ENCODE peak calls at places on chromosomes 13 and 19, in eight cellular contexts. One of them, this sample, is unnamed.

GRCh38 chr13:86185107-86185506 is 385.9 kb upstream of the SLITRK6 start:
- DNase-seq in PC-3: no peak
- DNase-seq in RWPE1: no peak
- DNase-seq in transverse colon: no peak
- DNase-seq in cardiac fibroblast: no peak
- DNase-seq in HCEC 1CT: no peak
- DNase-seq in H1: no peak
- DNase-seq in stimulated activated CD8-positive, alpha-beta memory T cell treated with anti-CD3 and anti-CD28 coated beads, Interleukin-15, amount 100 ng/mL, for 24 hours: no peak
- DNase-seq in this sample: no peak

GRCh38 chr19:39524495-39524894 is 8.2 kb downstream of the EID2B start:
- DNase-seq in PC-3: no peak
- DNase-seq in RWPE1: no peak
- DNase-seq in transverse colon: peak; percentile 34
- DNase-seq in cardiac fibroblast: no peak
- DNase-seq in HCEC 1CT: no peak
- DNase-seq in H1: no peak
- DNase-seq in stimulated activated CD8-positive, alpha-beta memory T cell treated with anti-CD3 and anti-CD28 coated beads, Interleukin-15, amount 100 ng/mL, for 24 hours: no peak
- DNase-seq in this sample: no peak

GRCh38 chr13:50257646-50258045 is 242.4 kb downstream of the KCNRG start:
- DNase-seq in PC-3: no peak
- DNase-seq in RWPE1: no peak
- DNase-seq in transverse colon: no peak
- DNase-seq in cardiac fibroblast: no peak
- DNase-seq in HCEC 1CT: no peak
- DNase-seq in H1: no peak
- DNase-seq in stimulated activated CD8-positive, alpha-beta memory T cell treated with anti-CD3 and anti-CD28 coated beads, Interleukin-15, amount 100 ng/mL, for 24 hours: no peak
- DNase-seq in this sample: no peak

GRCh38 chr13:86020350-86021002 is 221.3 kb upstream of the SLITRK6 start:
- DNase-seq in PC-3: peak; percentile 25
- DNase-seq in RWPE1: peak; percentile 19
- DNase-seq in transverse colon: no peak
- DNase-seq in cardiac fibroblast: peak; percentile 2
- DNase-seq in HCEC 1CT: peak; percentile 70
- DNase-seq in H1: no peak
- DNase-seq in stimulated activated CD8-positive, alpha-beta memory T cell treated with anti-CD3 and anti-CD28 coated beads, Interleukin-15, amount 100 ng/mL, for 24 hours: no peak
- DNase-seq in this sample: peak; percentile 24

GRCh38 chr19:12137541-12137940 is 2.6 kb downstream of the ZNF20 start:
- DNase-seq in PC-3: peak; percentile 17
- DNase-seq in RWPE1: no peak
- DNase-seq in transverse colon: no peak
- DNase-seq in cardiac fibroblast: no peak
- DNase-seq in HCEC 1CT: no peak
- DNase-seq in H1: no peak
- DNase-seq in stimulated activated CD8-positive, alpha-beta memory T cell treated with anti-CD3 and anti-CD28 coated beads, Interleukin-15, amount 100 ng/mL, for 24 hours: no peak
- DNase-seq in this sample: no peak

GRCh38 chr19:42426643-42427042 is 545 bp downstream of the LIPE start:
- DNase-seq in PC-3: no peak
- DNase-seq in RWPE1: no peak
- DNase-seq in transverse colon: no peak
- DNase-seq in cardiac fibroblast: no peak
- DNase-seq in HCEC 1CT: no peak
- DNase-seq in H1: no peak
- DNase-seq in stimulated activated CD8-positive, alpha-beta memory T cell treated with anti-CD3 and anti-CD28 coated beads, Interleukin-15, amount 100 ng/mL, for 24 hours: no peak
- DNase-seq in this sample: no peak

GRCh38 chr19:40191836-40192646 is 815 bp downstream of the MAP3K10 start:
- DNase-seq in PC-3: peak; percentile 2
- DNase-seq in RWPE1: peak; percentile 12
- DNase-seq in transverse colon: peak; percentile 37
- DNase-seq in cardiac fibroblast: no peak
- DNase-seq in HCEC 1CT: no peak
- DNase-seq in H1: no peak
- DNase-seq in stimulated activated CD8-positive, alpha-beta memory T cell treated with anti-CD3 and anti-CD28 coated beads, Interleukin-15, amount 100 ng/mL, for 24 hours: no peak
- DNase-seq in this sample: peak; percentile 21

GRCh38 chr13:48000559-48001126 is 430 bp downstream of the SUCLA2 start:
- DNase-seq in PC-3: peak; percentile 6
- DNase-seq in RWPE1: peak; percentile 40
- DNase-seq in transverse colon: peak; percentile 26
- DNase-seq in cardiac fibroblast: peak; percentile 22
- DNase-seq in HCEC 1CT: no peak
- DNase-seq in H1: no peak
- DNase-seq in stimulated activated CD8-positive, alpha-beta memory T cell treated with anti-CD3 and anti-CD28 coated beads, Interleukin-15, amount 100 ng/mL, for 24 hours: no peak
- DNase-seq in this sample: no peak

GRCh38 chr19:15123900-15124299 is 16.7 kb downstream of the SYDE1 start:
- DNase-seq in PC-3: no peak
- DNase-seq in RWPE1: no peak
- DNase-seq in transverse colon: peak; percentile 66
- DNase-seq in cardiac fibroblast: no peak
- DNase-seq in HCEC 1CT: no peak
- DNase-seq in H1: no peak
- DNase-seq in stimulated activated CD8-positive, alpha-beta memory T cell treated with anti-CD3 and anti-CD28 coated beads, Interleukin-15, amount 100 ng/mL, for 24 hours: no peak
- DNase-seq in this sample: no peak

GRCh38 chr19:4966591-4966990 is 2.3 kb upstream of the KDM4B start:
- DNase-seq in PC-3: no peak
- DNase-seq in RWPE1: no peak
- DNase-seq in transverse colon: no peak
- DNase-seq in cardiac fibroblast: no peak
- DNase-seq in HCEC 1CT: no peak
- DNase-seq in H1: no peak
- DNase-seq in stimulated activated CD8-positive, alpha-beta memory T cell treated with anti-CD3 and anti-CD28 coated beads, Interleukin-15, amount 100 ng/mL, for 24 hours: no peak
- DNase-seq in this sample: no peak

GRCh38 chr13:108924154-108924940 is 294.9 kb downstream of the MYO16 start:
- DNase-seq in PC-3: no peak
- DNase-seq in RWPE1: no peak
- DNase-seq in transverse colon: no peak
- DNase-seq in cardiac fibroblast: peak; percentile 53
- DNase-seq in HCEC 1CT: peak; percentile 92
- DNase-seq in H1: no peak
- DNase-seq in stimulated activated CD8-positive, alpha-beta memory T cell treated with anti-CD3 and anti-CD28 coated beads, Interleukin-15, amount 100 ng/mL, for 24 hours: no peak
- DNase-seq in this sample: peak; percentile 67

GRCh38 chr13:40922437-40923040 is 96.6 kb downstream of the ELF1 start:
- DNase-seq in PC-3: no peak
- DNase-seq in RWPE1: no peak
- DNase-seq in transverse colon: peak; percentile 61
- DNase-seq in cardiac fibroblast: no peak
- DNase-seq in HCEC 1CT: no peak
- DNase-seq in H1: no peak
- DNase-seq in stimulated activated CD8-positive, alpha-beta memory T cell treated with anti-CD3 and anti-CD28 coated beads, Interleukin-15, amount 100 ng/mL, for 24 hours: no peak
- DNase-seq in this sample: no peak

GRCh38 chr13:36385471-36385870 is 39.3 kb upstream of the SPART start:
- DNase-seq in PC-3: peak; percentile 7
- DNase-seq in RWPE1: no peak
- DNase-seq in transverse colon: no peak
- DNase-seq in cardiac fibroblast: peak; percentile 27
- DNase-seq in HCEC 1CT: peak; percentile 60
- DNase-seq in H1: no peak
- DNase-seq in stimulated activated CD8-positive, alpha-beta memory T cell treated with anti-CD3 and anti-CD28 coated beads, Interleukin-15, amount 100 ng/mL, for 24 hours: no peak
- DNase-seq in this sample: peak; percentile 51

GRCh38 chr13:96034662-96035061 is 18.5 kb downstream of the UGGT2 start:
- DNase-seq in PC-3: no peak
- DNase-seq in RWPE1: no peak
- DNase-seq in transverse colon: no peak
- DNase-seq in cardiac fibroblast: no peak
- DNase-seq in HCEC 1CT: no peak
- DNase-seq in H1: no peak
- DNase-seq in stimulated activated CD8-positive, alpha-beta memory T cell treated with anti-CD3 and anti-CD28 coated beads, Interleukin-15, amount 100 ng/mL, for 24 hours: no peak
- DNase-seq in this sample: no peak

GRCh38 chr13:110327036-110327790 is 20.1 kb downstream of the COL4A2 start:
- DNase-seq in PC-3: no peak
- DNase-seq in RWPE1: no peak
- DNase-seq in transverse colon: no peak
- DNase-seq in cardiac fibroblast: no peak
- DNase-seq in HCEC 1CT: no peak
- DNase-seq in H1: no peak
- DNase-seq in stimulated activated CD8-positive, alpha-beta memory T cell treated with anti-CD3 and anti-CD28 coated beads, Interleukin-15, amount 100 ng/mL, for 24 hours: no peak
- DNase-seq in this sample: no peak

GRCh38 chr19:3612330-3612729 is 5.7 kb upstream of the TBXA2R start:
- DNase-seq in PC-3: no peak
- DNase-seq in RWPE1: no peak
- DNase-seq in transverse colon: no peak
- DNase-seq in cardiac fibroblast: no peak
- DNase-seq in HCEC 1CT: no peak
- DNase-seq in H1: no peak
- DNase-seq in stimulated activated CD8-positive, alpha-beta memory T cell treated with anti-CD3 and anti-CD28 coated beads, Interleukin-15, amount 100 ng/mL, for 24 hours: no peak
- DNase-seq in this sample: no peak

GRCh38 chr19:4499855-4500254 is 18.4 kb downstream of the PLIN4 start:
- DNase-seq in PC-3: no peak
- DNase-seq in RWPE1: no peak
- DNase-seq in transverse colon: no peak
- DNase-seq in cardiac fibroblast: no peak
- DNase-seq in HCEC 1CT: no peak
- DNase-seq in H1: no peak
- DNase-seq in stimulated activated CD8-positive, alpha-beta memory T cell treated with anti-CD3 and anti-CD28 coated beads, Interleukin-15, amount 100 ng/mL, for 24 hours: no peak
- DNase-seq in this sample: no peak

GRCh38 chr13:37791699-37792098 is 77.9 kb downstream of the TRPC4 start:
- DNase-seq in PC-3: no peak
- DNase-seq in RWPE1: no peak
- DNase-seq in transverse colon: no peak
- DNase-seq in cardiac fibroblast: peak; percentile 71
- DNase-seq in HCEC 1CT: peak; percentile 45
- DNase-seq in H1: no peak
- DNase-seq in stimulated activated CD8-positive, alpha-beta memory T cell treated with anti-CD3 and anti-CD28 coated beads, Interleukin-15, amount 100 ng/mL, for 24 hours: no peak
- DNase-seq in this sample: peak; percentile 23

This sample was measured in HT1080.